ENCODE peak calls at places on chromosome 5, in six cellular contexts. T, R, U, E, A and D are unnamed samples.

GRCh38 chr5:1005904-1006655 is 2.5 kb upstream of the NKD2 start:
- DNase-seq in T (no peak), R (no peak), U (no peak), E (no peak), A (no peak), D (no peak)

GRCh38 chr5:127040779-127041520 is 10.6 kb upstream of the MARCHF3 start:
- DNase-seq in T (no peak), R (peak; percentile 28), U (no peak), E (peak; percentile 95), A (no peak), D (no peak)

GRCh38 chr5:95590880-95591279 is 29.0 kb upstream of the GPR150 start:
- DNase-seq in T (no peak), R (no peak), U (no peak), E (no peak), A (no peak), D (no peak)

GRCh38 chr5:22329683-22330082 is 523.5 kb downstream of the CDH12 start:
- DNase-seq in T (no peak), R (no peak), U (no peak), E (no peak), A (no peak), D (no peak)

GRCh38 chr5:79935992-79936643 is 54.9 kb downstream of the MTX3 start:
- DNase-seq in T (no peak), R (no peak), U (no peak), E (no peak), A (no peak), D (no peak)

GRCh38 chr5:130871346-130872086 is 293.5 kb downstream of the HINT1 start:
- DNase-seq in T (peak; percentile 30), R (peak; percentile 33), U (no peak), E (peak; percentile 23), A (peak; percentile 37), D (peak; percentile 9)

GRCh38 chr5:176609724-176610429 is at the start of gene GPRIN1:
- DNase-seq in T (peak; percentile 88), R (no peak), U (peak; percentile 82), E (peak; percentile 57), A (peak; percentile 86), D (peak; percentile 95)

GRCh38 chr5:1228121-1228520 is 2.9 kb downstream of the SLC6A18 start:
- DNase-seq in T (no peak), R (no peak), U (no peak), E (no peak), A (no peak), D (no peak)

GRCh38 chr5:172768573-172769323 is 2.2 kb downstream of the DUSP1 start:
- DNase-seq in T (no peak), R (peak; percentile 65), U (no peak), E (peak; percentile 50), A (peak; percentile 72), D (no peak)

GRCh38 chr5:11609570-11610322 is 294.5 kb downstream of the CTNND2 start:
- DNase-seq in T (no peak), R (no peak), U (no peak), E (no peak), A (no peak), D (no peak)

GRCh38 chr5:1505506-1506241 is 18.1 kb downstream of the LPCAT1 start:
- DNase-seq in T (no peak), R (no peak), U (no peak), E (no peak), A (peak; percentile 47), D (no peak)

GRCh38 chr5:64269164-64269563 is 103.5 kb downstream of the RNF180 start:
- DNase-seq in T (no peak), R (no peak), U (no peak), E (no peak), A (peak; percentile 5), D (no peak)

GRCh38 chr5:16033196-16033925 is 146.2 kb downstream of the MARCHF11 start:
- DNase-seq in T (no peak), R (no peak), U (no peak), E (no peak), A (no peak), D (no peak)